ENCODE peak calls at places on chromosomes 1 and 21, in five cellular contexts. P is heart left ventricle, B is RWPE1, A is bronchial epithelial cell, K is kidney. J is an unnamed sample.

GRCh38 chr1:6385673-6386191 is 7.8 kb downstream of the ACOT7 start:
- DNase-seq in B (peak; percentile 97), P (no peak), A (peak; percentile 98), K (peak; percentile 91), J (no peak)

GRCh38 chr1:184854036-184854435 is 99.4 kb upstream of the EDEM3 start:
- DNase-seq in A (no peak), B (no peak), P (no peak), K (no peak), J (no peak)

GRCh38 chr1:6083801-6084467 is 38.2 kb downstream of the KCNAB2 start:
- DNase-seq in P (no peak), B (no peak), K (no peak), A (no peak), J (no peak)

GRCh38 chr1:32361308-32361673 is 994 bp downstream of the FAM229A start:
- DNase-seq in A (no peak), B (no peak), P (no peak), K (peak; percentile 81), J (no peak)

GRCh38 chr21:38376235-38376634 is 119.4 kb downstream of the KCNJ15 start:
- DNase-seq in B (no peak), K (no peak), P (peak; percentile 53), A (no peak), J (no peak)

GRCh38 chr1:22273686-22274681 is 131.1 kb upstream of the WNT4 start:
- DNase-seq in K (no peak), B (no peak), P (no peak), A (peak; percentile 65), J (no peak)

GRCh38 chr21:22900511-22900910 is 1902.3 kb downstream of the NCAM2 start:
- DNase-seq in K (no peak), B (peak; percentile 27), A (peak; percentile 79), P (no peak), J (no peak)

GRCh38 chr1:223123238-223123976 is 19.6 kb downstream of the TLR5 start:
- DNase-seq in A (peak; percentile 43), P (peak; percentile 75), K (no peak), B (peak; percentile 67), J (no peak)

GRCh38 chr1:227733309-227733705 is 1.8 kb downstream of the JMJD4 start:
- DNase-seq in K (no peak), A (no peak), B (no peak), P (no peak), J (no peak)

GRCh38 chr1:11169202-11169601 is 20.0 kb upstream of the ANGPTL7 start:
- DNase-seq in K (no peak), B (no peak), P (no peak), A (no peak), J (no peak)
- TF ChIP-seq CTCF in K (no peak), B (no peak), P (no peak), A (no peak), J (no peak)

GRCh38 chr1:39268906-39269305 is 64.4 kb downstream of the MACF1 start:
- DNase-seq in A (peak; percentile 55), P (no peak), B (no peak), K (no peak), J (no peak)

GRCh38 chr1:39266792-39267191 is 62.3 kb downstream of the MACF1 start:
- DNase-seq in B (no peak), P (no peak), A (no peak), K (no peak), J (no peak)

GRCh38 chr1:39268112-39268581 is 63.7 kb downstream of the MACF1 start:
- DNase-seq in A (peak; percentile 64), P (peak; percentile 62), K (no peak), B (no peak), J (no peak)

GRCh38 chr1:39269349-39269748 is 64.9 kb downstream of the MACF1 start:
- DNase-seq in P (no peak), K (no peak), B (no peak), A (no peak), J (no peak)

DNA sequence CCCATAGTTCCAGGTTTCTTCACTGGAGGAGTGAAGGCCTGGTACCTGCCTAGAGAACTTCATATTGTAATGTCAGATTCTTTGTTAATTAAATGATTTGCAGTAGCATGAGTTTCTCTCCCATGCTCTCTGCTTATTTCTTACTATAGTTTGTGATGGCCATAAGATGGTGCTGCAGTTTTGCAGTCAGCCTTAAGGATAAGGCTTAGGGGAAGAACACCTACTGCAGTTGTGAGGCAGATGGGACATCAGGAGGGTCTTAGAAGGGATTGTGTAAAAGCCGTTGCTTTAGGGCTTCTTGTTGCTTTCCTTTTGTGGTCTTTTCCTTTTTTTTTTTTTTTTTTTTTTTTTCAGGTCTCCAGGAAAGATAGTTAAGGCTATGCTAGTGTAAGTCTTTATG is 61.8 kb downstream of the MACF1 start:
- DNase-seq in B (no peak), K (no peak), A (no peak), P (no peak), J (no peak)
- TF ChIP-seq CTCF in B (peak; percentile 55), K (no peak), A (peak; percentile 4), P (no peak), J (peak; percentile 59)

GRCh38 chr1:30285461-30286050 is 437.8 kb downstream of the MATN1 start:
- DNase-seq in P (no peak), K (no peak), B (no peak), A (no peak), J (peak; percentile 46)
- TF ChIP-seq CTCF in P (no peak), K (no peak), B (no peak), A (no peak), J (no peak)

DNA sequence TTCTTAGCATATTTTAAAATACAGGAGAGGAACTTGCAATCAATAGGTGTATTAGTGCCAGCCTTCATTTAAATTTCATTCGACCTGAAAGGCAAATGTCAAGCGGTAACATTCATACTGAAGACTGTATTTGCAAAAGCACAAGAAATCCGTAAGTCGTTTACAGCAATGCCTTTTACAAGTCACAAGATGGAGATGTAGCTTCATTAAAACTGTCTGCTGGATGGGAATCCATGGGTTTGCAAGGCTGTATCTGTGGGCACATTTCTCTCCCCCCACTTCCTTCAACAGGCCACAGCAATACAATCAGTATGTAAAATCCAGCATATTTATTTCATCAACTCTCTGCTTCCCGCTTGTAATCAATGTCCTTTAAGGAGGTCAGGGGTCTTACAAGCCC is 147.1 kb downstream of the SLC45A1 start:
- DNase-seq in B (no peak), P (no peak), K (no peak), A (no peak), J (no peak)
- TF ChIP-seq CTCF in B (no peak), P (no peak), K (no peak), A (no peak), J (peak; percentile 48)

DNA sequence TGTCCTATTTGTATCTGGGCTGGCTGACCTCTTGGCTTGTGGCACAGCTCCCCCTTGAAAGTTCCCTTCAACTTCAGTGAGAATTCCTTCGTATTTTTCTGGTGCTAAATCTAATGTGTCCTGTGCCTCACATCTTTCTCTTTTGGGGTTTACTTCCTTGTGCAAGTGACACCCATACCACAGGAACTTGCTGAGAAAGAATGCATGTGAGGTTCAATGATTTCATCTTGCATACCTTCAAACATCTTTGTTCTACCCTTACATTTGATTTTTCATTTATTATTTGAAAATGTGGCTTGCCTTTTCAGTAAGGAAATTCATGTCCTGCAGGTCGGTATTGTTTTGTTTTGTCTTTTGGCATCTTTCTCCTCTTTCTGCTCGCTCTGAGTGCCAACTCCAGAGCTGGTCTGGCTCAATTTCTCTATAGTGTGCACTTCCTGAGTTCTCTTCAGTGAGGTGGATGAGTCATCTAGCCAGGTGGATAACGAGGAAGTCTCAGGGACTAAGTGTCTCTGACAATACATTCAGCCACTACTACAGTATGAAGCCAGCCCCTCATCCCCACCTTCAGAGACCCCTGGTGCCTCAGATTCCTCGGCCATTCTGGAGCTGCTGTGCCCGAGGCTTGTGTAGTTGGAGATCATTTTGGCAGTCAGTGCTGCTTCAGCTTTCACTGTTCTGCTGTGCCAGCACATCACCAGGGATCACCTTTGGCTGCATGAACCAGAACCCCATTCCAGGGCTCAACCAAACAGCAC is 59.4 kb downstream of the RIPK4 start:
- DNase-seq in A (peak; percentile 79), B (peak; percentile 61), K (peak; percentile 15), P (no peak), J (no peak)
- TF ChIP-seq CTCF in A (no peak), B (no peak), K (no peak), P (no peak), J (no peak)

DNA sequence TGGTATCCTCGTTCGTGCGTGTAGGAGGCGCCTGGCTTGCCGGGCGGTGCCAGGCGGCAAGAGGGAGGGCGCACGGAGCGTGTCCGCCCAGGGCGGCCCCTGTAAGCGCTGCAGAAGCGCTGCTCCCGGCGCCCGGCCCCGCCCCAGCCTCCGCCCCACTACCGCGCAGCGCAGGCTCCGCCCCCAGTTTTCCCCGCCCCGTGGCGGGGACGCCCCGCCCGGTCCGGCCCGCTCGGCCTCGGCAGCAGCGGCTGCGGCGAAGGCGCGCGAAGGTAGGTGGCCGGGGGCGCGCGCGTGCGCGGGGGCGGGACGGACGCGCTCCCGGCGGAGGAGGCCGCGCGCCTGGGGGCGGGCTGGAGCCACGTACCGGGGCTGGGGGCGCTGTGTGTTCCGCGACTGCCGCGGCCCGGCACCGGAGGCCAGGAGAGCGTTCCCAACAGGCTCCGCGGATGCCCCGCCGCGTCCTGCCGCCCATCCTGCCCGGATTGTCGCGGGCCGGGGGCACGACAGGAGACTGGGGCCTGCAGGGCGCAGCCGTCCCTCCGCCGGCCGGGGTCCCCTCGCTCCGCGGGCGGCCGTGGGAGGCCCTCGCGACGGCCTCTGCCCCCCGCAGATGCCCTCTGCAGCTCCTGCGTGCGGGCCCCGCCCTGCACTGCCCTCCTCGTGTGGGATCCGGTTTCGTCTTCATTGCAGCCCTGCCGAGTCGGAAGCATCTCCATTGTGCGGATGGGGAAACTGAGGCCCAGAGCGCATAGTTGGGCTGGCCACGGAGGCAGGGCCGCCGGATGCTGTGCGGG is 7.7 kb upstream of the CROCC start:
- DNase-seq in B (peak; percentile 99), K (peak; percentile 100), A (peak; percentile 80), P (peak; percentile 91), J (no peak)
- TF ChIP-seq CTCF in B (peak; percentile 11), K (peak; percentile 9), A (no peak), P (peak; percentile 9), J (peak; percentile 46)

J was measured in chondrocyte.